ENCODE peak calls at places on chromosome 16, in ten cellular contexts. O is H1, Y is spleen, Q is uterus, M is A549, W is body of pancreas, X is ovary, R is IMR-90, F is heart left ventricle, A is breast epithelium. T is an unnamed sample. For H3K4me1, the result is how much of the 10 kb centered on the place peaks cover.

GRCh38 chr16:30797670-30798309 is 10.8 kb upstream of the ZNF629 start:
- DNase-seq in O (no peak), Y (no peak), Q (no peak), M (peak), W (no peak), X (no peak), R (no peak), F (no peak), A (no peak), T (no peak)

GRCh38 chr16:87284183-87284582 is 33.0 kb downstream of the C16orf95 start:
- DNase-seq in O (no peak), Y (peak), Q (no peak), M (no peak), W (no peak), X (no peak), R (no peak), F (no peak), A (no peak), T (no peak)

GRCh38 chr16:72858611-72859493 is 189.1 kb downstream of the ZFHX3 start:
- DNase-seq in O (no peak), Y (no peak), Q (no peak), M (no peak), W (no peak), X (no peak), R (peak), F (no peak), A (no peak), T (no peak)

GRCh38 chr16:10408824-10409381 is 23.0 kb downstream of the ATF7IP2 start:
- DNase-seq in O (no peak), Y (no peak), Q (no peak), M (peak), W (no peak), X (no peak), R (no peak), F (no peak), A (no peak), T (no peak)

GRCh38 chr16:83336630-83337029 is 471.1 kb upstream of the HSBP1 start:
- DNase-seq in O (no peak), Y (no peak), Q (no peak), M (no peak), W (no peak), X (no peak), R (peak), F (no peak), A (no peak), T (no peak)

GRCh38 chr16:57145964-57146647 is 39.7 kb downstream of the PSME3IP1 start:
- DNase-seq in O (no peak), Y (peak), Q (no peak), M (no peak), W (no peak), X (no peak), R (no peak), F (no peak), A (no peak), T (no peak)

GRCh38 chr16:28313587-28313986 is 21.3 kb downstream of the SBK1 start:
- DNase-seq in O (no peak), Y (no peak), Q (no peak), M (no peak), W (no peak), X (no peak), R (no peak), F (no peak), A (no peak), T (no peak)

GRCh38 chr16:11256657-11257130 is 690 bp upstream of the SOCS1 start:
- DNase-seq in O (no peak), Y (no peak), Q (no peak), M (peak), W (peak), X (no peak), R (peak), F (peak), A (no peak), T (peak)

GRCh38 chr16:58847902-58848661 is 114.0 kb upstream of the GOT2 start:
- DNase-seq in O (no peak), Y (no peak), Q (no peak), M (peak), W (no peak), X (no peak), R (no peak), F (no peak), A (no peak), T (no peak)

GRCh38 chr16:9275816-9276354 is 184.4 kb downstream of the HAPSTR1 start:
- DNase-seq in O (no peak), Y (no peak), Q (no peak), M (no peak), W (no peak), X (no peak), R (no peak), F (no peak), A (no peak), T (no peak)

GRCh38 chr16:24700549-24701392 is 28.7 kb upstream of the TNRC6A start:
- DNase-seq in O (no peak), Y (no peak), Q (peak), M (peak), W (peak), X (peak), R (peak), F (peak), A (peak), T (peak)

GRCh38 chr16:30470632-30471007 is 1.9 kb upstream of the ITGAL start:
- DNase-seq in O (no peak), Y (no peak), Q (no peak), M (no peak), W (no peak), X (no peak), R (no peak), F (no peak), A (no peak), T (no peak)

DNA sequence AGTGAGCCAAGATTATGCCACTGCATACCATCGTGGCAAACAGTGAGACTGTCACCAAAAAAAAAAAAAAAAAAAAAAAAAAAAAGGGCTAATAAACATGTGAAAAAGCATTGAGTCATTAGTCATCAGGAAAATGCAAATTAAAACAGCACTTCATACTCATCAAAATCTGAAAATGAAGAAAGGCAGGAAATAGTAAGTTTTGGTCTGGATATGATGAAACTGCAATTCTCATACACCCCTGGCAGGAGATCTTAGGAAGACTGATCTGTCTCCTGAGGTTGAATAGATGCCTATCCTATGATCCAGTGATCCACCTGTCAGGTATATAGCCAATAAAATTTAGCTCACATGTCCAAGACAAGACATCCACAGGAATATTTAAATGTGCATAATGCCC is 212.7 kb downstream of the CPPED1 start:
- DNase-seq in O (no peak), Y (no peak), Q (no peak), M (no peak), W (no peak), X (no peak), R (no peak), F (no peak), A (no peak), T (no peak)
- H3K4me1 ChIP-seq in O (under half), Y (under half), Q (under half), M (under half), W (under half), X (under half), R (under half), F (under half), A (under half), T (under half)

GRCh38 chr16:66619534-66620418 is 15.3 kb downstream of the CMTM3 start:
- DNase-seq in O (no peak), Y (peak), Q (no peak), M (no peak), W (no peak), X (no peak), R (peak), F (no peak), A (no peak), T (no peak)

GRCh38 chr16:66619036-66619435 is 14.5 kb downstream of the CMTM3 start:
- DNase-seq in O (no peak), Y (no peak), Q (no peak), M (no peak), W (no peak), X (no peak), R (peak), F (no peak), A (no peak), T (no peak)

GRCh38 chr16:66617010-66617434 is 12.5 kb downstream of the CMTM3 start:
- DNase-seq in O (no peak), Y (no peak), Q (no peak), M (no peak), W (no peak), X (no peak), R (peak), F (no peak), A (no peak), T (no peak)

GRCh38 chr16:66617728-66618127 is 13.2 kb downstream of the CMTM3 start:
- DNase-seq in O (no peak), Y (peak), Q (no peak), M (no peak), W (no peak), X (peak), R (no peak), F (no peak), A (no peak), T (no peak)

GRCh38 chr16:66618588-66618987 is 14.1 kb downstream of the CMTM3 start:
- DNase-seq in O (no peak), Y (peak), Q (peak), M (peak), W (no peak), X (peak), R (peak), F (no peak), A (no peak), T (no peak)
- TF ChIP-seq POLR2A in O (no peak), Y (no peak), Q (no peak), M (no peak), W (no peak), X (no peak), R (no peak), F (no peak), A (no peak), T (no peak)

GRCh38 chr16:81633680-81634379 is 145.3 kb upstream of the PLCG2 start:
- DNase-seq in O (no peak), Y (no peak), Q (no peak), M (no peak), W (no peak), X (no peak), R (no peak), F (peak), A (no peak), T (no peak)

GRCh38 chr16:81634380-81635121 is 144.5 kb upstream of the PLCG2 start:
- DNase-seq in O (no peak), Y (no peak), Q (peak), M (no peak), W (no peak), X (no peak), R (peak), F (peak), A (no peak), T (no peak)

GRCh38 chr16:81632392-81633146 is 146.5 kb upstream of the PLCG2 start:
- DNase-seq in O (no peak), Y (peak), Q (no peak), M (peak), W (no peak), X (no peak), R (peak), F (peak), A (no peak), T (no peak)

GRCh38 chr16:81635336-81635947 is 143.6 kb upstream of the PLCG2 start:
- DNase-seq in O (no peak), Y (no peak), Q (no peak), M (no peak), W (no peak), X (no peak), R (no peak), F (no peak), A (no peak), T (no peak)

GRCh38 chr16:81633147-81633619 is 145.9 kb upstream of the PLCG2 start:
- DNase-seq in O (peak), Y (no peak), Q (no peak), M (no peak), W (no peak), X (no peak), R (no peak), F (peak), A (no peak), T (no peak)
- TF ChIP-seq CTCF in O (peak), Y (peak), Q (no peak), M (no peak), W (no peak), X (no peak), R (no peak), F (no peak), A (peak), T (peak)

DNA sequence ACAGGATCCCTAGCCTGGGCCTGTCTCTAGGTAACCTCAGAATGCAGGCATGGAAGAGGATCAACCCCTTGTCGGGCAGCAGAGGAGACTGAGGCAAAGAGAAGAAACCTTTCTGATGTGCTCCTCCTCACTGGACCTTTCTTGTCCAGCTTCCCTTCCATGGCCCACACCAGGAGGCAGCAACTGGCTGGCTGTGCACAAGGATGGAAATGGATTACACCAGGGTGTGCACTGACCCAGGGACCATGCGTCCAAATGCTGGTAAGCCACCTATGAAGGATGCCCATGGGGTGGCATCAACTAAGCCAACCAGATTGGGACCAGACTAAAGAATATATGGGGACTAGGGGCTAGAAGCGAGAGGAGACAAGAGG is 83.0 kb downstream of the N4BP1 start:
- DNase-seq in O (no peak), Y (peak), Q (no peak), M (no peak), W (no peak), X (no peak), R (no peak), F (no peak), A (no peak), T (no peak)
- H3K4me1 ChIP-seq in O (under half), Y (under half), Q (under half), M (under half), W (under half), X (under half), R (under half), F (under half), A (under half), T (under half)

GRCh38 chr16:54152362-54153239 is 134.0 kb downstream of the IRX3 start:
- DNase-seq in O (no peak), Y (no peak), Q (no peak), M (no peak), W (no peak), X (no peak), R (no peak), F (no peak), A (no peak), T (no peak)
- TF ChIP-seq POLR2A in O (no peak), Y (no peak), Q (no peak), M (no peak), W (no peak), X (no peak), R (no peak), F (no peak), A (no peak), T (no peak)

GRCh38 chr16:53489754-53490153 is 13.3 kb downstream of the AKTIP start:
- DNase-seq in O (no peak), Y (no peak), Q (no peak), M (no peak), W (no peak), X (no peak), R (no peak), F (no peak), A (no peak), T (no peak)

GRCh38 chr16:53498984-53499383 is 4.0 kb downstream of the AKTIP start:
- DNase-seq in O (no peak), Y (no peak), Q (no peak), M (no peak), W (no peak), X (no peak), R (no peak), F (no peak), A (no peak), T (no peak)

GRCh38 chr16:53492499-53492898 is 10.5 kb downstream of the AKTIP start:
- DNase-seq in O (no peak), Y (no peak), Q (no peak), M (no peak), W (no peak), X (no peak), R (no peak), F (no peak), A (no peak), T (no peak)

GRCh38 chr16:53495325-53495724 is 7.7 kb downstream of the AKTIP start:
- DNase-seq in O (no peak), Y (no peak), Q (no peak), M (no peak), W (no peak), X (no peak), R (no peak), F (no peak), A (no peak), T (no peak)
- TF ChIP-seq CTCF in O (peak), Y (no peak), Q (no peak), M (no peak), W (no peak), X (no peak), R (no peak), F (no peak), A (no peak), T (no peak)

T was measured in tibial nerve.